ENCODE peak calls at places on chromosome 16, in seven cellular contexts. R is lung, V is tibial nerve, H is A549, M is GM23248, G is mammary epithelial cell, W is body of pancreas. U is an unnamed sample.

GRCh38 chr16:63714876-63715275 is 1407.0 kb downstream of the CDH11 start:
- DNase-seq in H (no peak), W (no peak), V (no peak), R (no peak), G (no peak), M (no peak), U (no peak)

GRCh38 chr16:75555707-75556512 is at the start of gene TMEM231:
- DNase-seq in R (peak; percentile 97), V (peak; percentile 97), G (peak; percentile 92), W (peak; percentile 98), H (peak; percentile 95), M (peak; percentile 97), U (peak; percentile 94)

GRCh38 chr16:74844041-74844826 is 69.6 kb upstream of the FA2H start:
- DNase-seq in V (no peak), G (no peak), W (no peak), R (no peak), M (peak; percentile 58), H (no peak), U (no peak)

GRCh38 chr16:47129755-47130435 is 13.8 kb downstream of the NETO2 start:
- DNase-seq in G (no peak), V (no peak), W (no peak), H (no peak), R (no peak), M (no peak), U (no peak)

GRCh38 chr16:11487289-11487688 is 99.4 kb downstream of the LITAF start:
- DNase-seq in M (no peak), R (no peak), W (no peak), H (no peak), V (no peak), G (no peak), U (no peak)

GRCh38 chr16:87812200-87812656 is 46.4 kb upstream of the KLHDC4 start:
- DNase-seq in W (peak; percentile 53), V (no peak), G (no peak), H (no peak), M (no peak), R (no peak), U (peak; percentile 47)

GRCh38 chr16:22007159-22007508 is 777 bp upstream of the MOSMO start:
- DNase-seq in M (no peak), R (no peak), G (no peak), V (no peak), H (no peak), W (no peak), U (no peak)

GRCh38 chr16:11624645-11625607 is 38.2 kb upstream of the LITAF start:
- DNase-seq in G (no peak), M (peak; percentile 58), W (no peak), R (no peak), H (no peak), V (no peak), U (no peak)

GRCh38 chr16:15575293-15576049 is 67.5 kb downstream of the MARF1 start:
- DNase-seq in W (no peak), R (no peak), M (no peak), V (no peak), H (no peak), G (no peak), U (peak; percentile 26)

GRCh38 chr16:15574614-15574948 is 68.4 kb downstream of the MARF1 start:
- DNase-seq in G (no peak), M (no peak), H (no peak), V (no peak), W (no peak), R (no peak), U (no peak)

GRCh38 chr16:15573274-15573895 is 69.6 kb downstream of the MARF1 start:
- DNase-seq in W (no peak), R (no peak), G (no peak), H (no peak), M (no peak), V (no peak), U (no peak)

GRCh38 chr16:15578824-15579223 is 64.1 kb downstream of the MARF1 start:
- DNase-seq in G (no peak), M (no peak), W (no peak), H (no peak), V (no peak), R (no peak), U (no peak)

DNA sequence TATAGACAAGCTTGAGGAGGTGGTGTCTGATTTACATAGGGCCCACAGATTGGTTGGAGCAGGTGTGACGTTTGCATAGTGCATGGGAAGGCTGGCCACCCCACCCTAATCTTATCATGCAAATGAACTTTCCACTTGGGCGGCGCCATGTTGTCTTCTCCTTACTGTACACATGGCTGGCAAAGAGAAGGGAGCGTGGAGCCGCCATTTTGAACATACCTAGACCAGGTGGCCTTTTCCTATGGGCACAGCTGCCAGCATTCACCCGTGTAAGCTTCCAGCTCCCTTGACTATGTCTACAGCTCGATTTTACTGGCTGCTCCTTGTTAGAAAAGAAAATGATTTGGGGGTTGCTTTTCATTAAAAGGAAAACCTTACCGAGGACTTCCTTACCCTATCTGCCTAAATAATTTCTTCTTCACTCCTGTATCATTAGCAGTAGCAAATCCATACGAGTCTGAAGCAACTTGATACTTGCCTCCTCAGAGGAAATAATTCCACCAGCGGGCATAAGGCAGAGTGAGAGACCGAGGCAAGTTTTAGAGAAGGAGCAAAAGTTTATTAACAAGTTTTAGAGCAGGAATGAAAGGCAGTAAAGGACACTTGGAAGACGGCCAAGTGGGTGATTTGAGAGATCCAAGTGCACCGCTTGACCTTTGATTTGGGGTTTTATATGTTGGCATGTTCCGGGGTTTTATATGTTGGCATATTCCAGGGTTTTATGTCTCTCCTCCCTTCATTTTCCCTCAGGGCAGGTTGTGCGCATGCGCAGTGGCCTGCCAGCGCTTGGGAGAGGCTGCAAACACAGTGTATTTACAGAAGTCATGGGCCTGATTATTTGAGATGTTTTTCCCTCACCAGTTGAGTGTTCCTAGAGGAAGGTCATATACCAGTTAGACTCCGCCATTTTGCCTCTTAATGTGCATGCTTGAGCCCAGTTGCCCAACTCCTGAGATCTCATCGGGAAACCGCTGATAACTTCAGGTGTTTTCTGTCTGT is 65.7 kb downstream of the MARF1 start:
- DNase-seq in W (no peak), R (no peak), G (no peak), M (no peak), H (no peak), V (no peak), U (peak; percentile 99)
- H3K4me3 ChIP-seq in W (no peak overlapping the region), R (no peak overlapping the region), G (no peak overlapping the region), M (no peak overlapping the region), H (no peak overlapping the region), V (no peak overlapping the region), U (no peak overlapping the region)

GRCh38 chr16:2884041-2884451 is 1.0 kb downstream of the FLYWCH2 start:
- DNase-seq in H (no peak), G (no peak), V (no peak), R (no peak), W (no peak), M (peak; percentile 58), U (no peak)

GRCh38 chr16:2883027-2883846 is at the start of gene FLYWCH2:
- DNase-seq in M (peak; percentile 96), G (peak; percentile 96), V (peak; percentile 99), H (peak; percentile 83), R (peak; percentile 98), W (peak; percentile 98), U (peak; percentile 97)

GRCh38 chr16:2879854-2880508 is 3.0 kb upstream of the FLYWCH2 start:
- DNase-seq in G (no peak), M (no peak), V (no peak), R (no peak), H (no peak), W (no peak), U (no peak)

GRCh38 chr16:2882460-2883026 is 472 bp upstream of the FLYWCH2 start:
- DNase-seq in M (peak; percentile 99), R (peak; percentile 98), H (peak; percentile 97), G (peak; percentile 98), W (peak; percentile 99), V (peak; percentile 97), U (peak; percentile 98)
- H3K27ac ChIP-seq in M (peak overlapping the region; percentile 89), R (peak overlapping the region; percentile 96), H (peak overlapping the region; percentile 96), G (peak overlapping the region; percentile 52), W (peak overlapping the region; percentile 92), V (peak overlapping the region; percentile 87), U (peak overlapping the region; percentile 88)

GRCh38 chr16:17080105-17080504 is 390.7 kb downstream of the XYLT1 start:
- DNase-seq in R (no peak), V (no peak), G (no peak), W (no peak), M (no peak), H (no peak), U (no peak)
- H3K4me1 ChIP-seq in R (no peaks in the 10 kb centered on the region), V (no peaks in the 10 kb centered on the region), G (no peaks in the 10 kb centered on the region), W (no peaks in the 10 kb centered on the region), M (no peaks in the 10 kb centered on the region), H (no peaks in the 10 kb centered on the region), U (no peaks in the 10 kb centered on the region)

GRCh38 chr16:2213817-2214720 is 571 bp downstream of the PGP start:
- DNase-seq in W (no peak), V (no peak), H (no peak), M (peak; percentile 59), G (no peak), R (no peak), U (no peak)

GRCh38 chr16:2210386-2211365 is at the start of gene BRICD5:
- DNase-seq in M (no peak), G (no peak), R (no peak), H (no peak), W (no peak), V (no peak), U (no peak)

GRCh38 chr16:2214721-2214970 is at the start of gene PGP:
- DNase-seq in H (no peak), W (no peak), V (no peak), G (no peak), M (no peak), R (no peak), U (no peak)

GRCh38 chr16:2211923-2212347 is 1.3 kb upstream of the BRICD5 start:
- DNase-seq in M (no peak), R (no peak), W (no peak), H (no peak), V (no peak), G (no peak), U (no peak)

GRCh38 chr16:2212362-2213324 is 2.0 kb upstream of the BRICD5 start:
- DNase-seq in H (no peak), R (peak; percentile 68), V (no peak), W (peak; percentile 76), G (peak; percentile 36), M (no peak), U (peak; percentile 78)
- H3K4me3 ChIP-seq in H (peak overlapping the region; percentile 98), R (no peak overlapping the region), V (no peak overlapping the region), W (no peak overlapping the region), G (peak overlapping the region; percentile 52), M (peak overlapping the region; percentile 72), U (no peak overlapping the region)

U was measured in small intestine.